ENCODE peak calls at places on chromosomes 2 and 18, in eight cellular contexts. One of them, this sample, is unnamed.
A peak's percentile ranks its signal among the peaks of the same experiment; 100 is the strongest.

GRCh38 chr18:46253498-46253897 is 149.3 kb downstream of the HAUS1 start:
- DNase-seq in kidney epithelial cell: no peak
- DNase-seq in heart left ventricle: no peak
- DNase-seq in kidney: no peak
- DNase-seq in HCT116: no peak
- DNase-seq in MM.1S: no peak
- DNase-seq in pancreas: no peak
- DNase-seq in tibial nerve: no peak
- DNase-seq in this sample: no peak

GRCh38 chr2:28224648-28225471 is 167.8 kb upstream of the FOSL2 start:
- DNase-seq in MM.1S: no peak
- DNase-seq in tibial nerve: no peak
- DNase-seq in heart left ventricle: no peak
- DNase-seq in pancreas: no peak
- DNase-seq in kidney epithelial cell: peak; percentile 78
- DNase-seq in kidney: no peak
- DNase-seq in HCT116: no peak
- DNase-seq in this sample: no peak

GRCh38 chr18:3319399-3319798 is 57.5 kb downstream of the MYL12B start:
- DNase-seq in HCT116: no peak
- DNase-seq in MM.1S: no peak
- DNase-seq in tibial nerve: no peak
- DNase-seq in heart left ventricle: no peak
- DNase-seq in pancreas: no peak
- DNase-seq in kidney epithelial cell: no peak
- DNase-seq in kidney: no peak
- DNase-seq in this sample: no peak

GRCh38 chr2:158799181-158799580 is 4.1 kb downstream of the DAPL1 start:
- DNase-seq in MM.1S: no peak
- DNase-seq in kidney epithelial cell: no peak
- DNase-seq in tibial nerve: no peak
- DNase-seq in heart left ventricle: no peak
- DNase-seq in HCT116: no peak
- DNase-seq in pancreas: no peak
- DNase-seq in kidney: no peak
- DNase-seq in this sample: no peak

GRCh38 chr2:168343586-168343985 is 96.2 kb upstream of the STK39 start:
- DNase-seq in kidney epithelial cell: no peak
- DNase-seq in tibial nerve: no peak
- DNase-seq in heart left ventricle: no peak
- DNase-seq in HCT116: no peak
- DNase-seq in kidney: no peak
- DNase-seq in MM.1S: no peak
- DNase-seq in pancreas: no peak
- DNase-seq in this sample: no peak

GRCh38 chr2:56008661-56009411 is 85.3 kb upstream of the EFEMP1 start:
- DNase-seq in heart left ventricle: peak; percentile 61
- DNase-seq in kidney: peak; percentile 84
- DNase-seq in pancreas: no peak
- DNase-seq in MM.1S: no peak
- DNase-seq in HCT116: no peak
- DNase-seq in kidney epithelial cell: peak; percentile 71
- DNase-seq in tibial nerve: peak; percentile 23
- DNase-seq in this sample: no peak

GRCh38 chr2:18268400-18268799 is 292.1 kb downstream of the RDH14 start:
- DNase-seq in MM.1S: no peak
- DNase-seq in kidney epithelial cell: no peak
- DNase-seq in pancreas: no peak
- DNase-seq in HCT116: no peak
- DNase-seq in tibial nerve: no peak
- DNase-seq in heart left ventricle: no peak
- DNase-seq in kidney: no peak
- DNase-seq in this sample: no peak

GRCh38 chr2:23404426-23404825 is 19.4 kb downstream of the KLHL29 start:
- DNase-seq in MM.1S: no peak
- DNase-seq in HCT116: no peak
- DNase-seq in tibial nerve: no peak
- DNase-seq in kidney epithelial cell: peak; percentile 63
- DNase-seq in heart left ventricle: no peak
- DNase-seq in kidney: no peak
- DNase-seq in pancreas: no peak
- DNase-seq in this sample: no peak

GRCh38 chr18:13137939-13138821 is 80.4 kb upstream of the LDLRAD4 start:
- DNase-seq in MM.1S: peak; percentile 85
- DNase-seq in pancreas: peak; percentile 37
- DNase-seq in kidney epithelial cell: no peak
- DNase-seq in heart left ventricle: peak; percentile 73
- DNase-seq in tibial nerve: no peak
- DNase-seq in kidney: no peak
- DNase-seq in HCT116: no peak
- DNase-seq in this sample: peak; percentile 94

GRCh38 chr2:84870306-84870705 is 10.6 kb downstream of the TRABD2A start:
- DNase-seq in heart left ventricle: no peak
- DNase-seq in tibial nerve: no peak
- DNase-seq in pancreas: no peak
- DNase-seq in kidney: no peak
- DNase-seq in MM.1S: no peak
- DNase-seq in HCT116: no peak
- DNase-seq in kidney epithelial cell: no peak
- DNase-seq in this sample: no peak

GRCh38 chr18:39591647-39592046 is 2026.0 kb upstream of the CELF4 start:
- DNase-seq in MM.1S: no peak
- DNase-seq in HCT116: no peak
- DNase-seq in kidney epithelial cell: no peak
- DNase-seq in heart left ventricle: no peak
- DNase-seq in tibial nerve: no peak
- DNase-seq in kidney: no peak
- DNase-seq in pancreas: no peak
- DNase-seq in this sample: no peak

GRCh38 chr2:222436040-222436413 is 11.7 kb downstream of the SGPP2 start:
- DNase-seq in tibial nerve: no peak
- DNase-seq in pancreas: no peak
- DNase-seq in kidney epithelial cell: no peak
- DNase-seq in kidney: no peak
- DNase-seq in HCT116: no peak
- DNase-seq in heart left ventricle: no peak
- DNase-seq in MM.1S: no peak
- DNase-seq in this sample: no peak

GRCh38 chr2:155250800-155251199 is 552.3 kb downstream of the KCNJ3 start:
- DNase-seq in kidney: no peak
- DNase-seq in heart left ventricle: no peak
- DNase-seq in MM.1S: peak; percentile 37
- DNase-seq in HCT116: peak; percentile 44
- DNase-seq in kidney epithelial cell: no peak
- DNase-seq in pancreas: no peak
- DNase-seq in tibial nerve: no peak
- DNase-seq in this sample: peak; percentile 12
- TF ChIP-seq CTCF in kidney: peak; percentile 3
- TF ChIP-seq CTCF in heart left ventricle: peak; percentile 11
- TF ChIP-seq CTCF in MM.1S: peak; percentile 66
- TF ChIP-seq CTCF in HCT116: peak; percentile 21
- TF ChIP-seq CTCF in kidney epithelial cell: peak; percentile 52
- TF ChIP-seq CTCF in pancreas: no peak
- TF ChIP-seq CTCF in tibial nerve: no peak
- TF ChIP-seq CTCF in this sample: peak; percentile 17

DNA sequence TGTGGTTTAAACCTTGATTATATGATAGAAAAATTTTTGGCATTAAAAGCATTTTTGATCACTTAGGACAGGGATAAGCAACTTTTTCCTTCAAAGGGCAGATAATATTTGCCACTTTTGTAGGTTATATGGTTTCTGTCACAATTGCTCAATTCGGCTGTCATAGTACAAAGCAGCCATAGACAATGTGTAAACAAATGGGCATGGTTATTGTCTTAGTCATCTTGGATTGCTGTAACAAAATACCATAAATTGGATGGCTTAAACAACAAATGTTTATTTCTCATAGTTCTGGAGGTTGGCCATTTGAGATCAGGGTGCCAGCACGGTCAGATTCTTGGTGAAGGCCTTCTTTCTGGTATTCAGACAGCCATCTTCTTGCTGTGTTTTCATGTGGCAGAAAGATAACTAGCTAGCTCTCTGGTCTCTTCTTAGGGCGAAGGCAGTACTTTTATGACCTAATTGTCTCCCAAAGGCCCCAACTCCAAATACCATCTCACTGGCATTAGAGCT is 91.2 kb downstream of the TAF4B start:
- DNase-seq in kidney epithelial cell: no peak
- DNase-seq in heart left ventricle: no peak
- DNase-seq in pancreas: no peak
- DNase-seq in MM.1S: no peak
- DNase-seq in kidney: no peak
- DNase-seq in HCT116: no peak
- DNase-seq in tibial nerve: no peak
- DNase-seq in this sample: no peak
- H3K36me3 ChIP-seq in kidney epithelial cell: no peaks in the 10 kb centered on the region
- H3K36me3 ChIP-seq in heart left ventricle: no peaks in the 10 kb centered on the region
- H3K36me3 ChIP-seq in pancreas: no peaks in the 10 kb centered on the region
- H3K36me3 ChIP-seq in MM.1S: peaks cover 5% of the 10 kb centered on the region
- H3K36me3 ChIP-seq in kidney: no peaks in the 10 kb centered on the region
- H3K36me3 ChIP-seq in HCT116: no peaks in the 10 kb centered on the region
- H3K36me3 ChIP-seq in tibial nerve: no peaks in the 10 kb centered on the region
- H3K36me3 ChIP-seq in this sample: no peaks in the 10 kb centered on the region

GRCh38 chr2:201858781-201859180 is 52.4 kb downstream of the CDK15 start:
- DNase-seq in kidney epithelial cell: no peak
- DNase-seq in HCT116: no peak
- DNase-seq in MM.1S: no peak
- DNase-seq in heart left ventricle: no peak
- DNase-seq in kidney: peak; percentile 82
- DNase-seq in pancreas: no peak
- DNase-seq in tibial nerve: no peak
- DNase-seq in this sample: no peak
- H3K4me3 ChIP-seq in kidney epithelial cell: no peak overlapping the region
- H3K4me3 ChIP-seq in HCT116: no peak overlapping the region
- H3K4me3 ChIP-seq in MM.1S: no peak overlapping the region
- H3K4me3 ChIP-seq in heart left ventricle: no peak overlapping the region
- H3K4me3 ChIP-seq in kidney: no peak overlapping the region
- H3K4me3 ChIP-seq in pancreas: no peak overlapping the region
- H3K4me3 ChIP-seq in tibial nerve: peak overlapping the region; percentile 29
- H3K4me3 ChIP-seq in this sample: no peak overlapping the region

GRCh38 chr2:20452551-20452950 is 5.7 kb downstream of the RHOB start:
- DNase-seq in HCT116: no peak
- DNase-seq in heart left ventricle: peak; percentile 28
- DNase-seq in tibial nerve: peak; percentile 49
- DNase-seq in kidney: no peak
- DNase-seq in kidney epithelial cell: no peak
- DNase-seq in MM.1S: no peak
- DNase-seq in pancreas: no peak
- DNase-seq in this sample: no peak
- TF ChIP-seq CTCF in HCT116: no peak
- TF ChIP-seq CTCF in heart left ventricle: peak; percentile 32
- TF ChIP-seq CTCF in tibial nerve: peak; percentile 37
- TF ChIP-seq CTCF in kidney: no peak
- TF ChIP-seq CTCF in kidney epithelial cell: peak; percentile 43
- TF ChIP-seq CTCF in MM.1S: no peak
- TF ChIP-seq CTCF in pancreas: no peak
- TF ChIP-seq CTCF in this sample: no peak

DNA sequence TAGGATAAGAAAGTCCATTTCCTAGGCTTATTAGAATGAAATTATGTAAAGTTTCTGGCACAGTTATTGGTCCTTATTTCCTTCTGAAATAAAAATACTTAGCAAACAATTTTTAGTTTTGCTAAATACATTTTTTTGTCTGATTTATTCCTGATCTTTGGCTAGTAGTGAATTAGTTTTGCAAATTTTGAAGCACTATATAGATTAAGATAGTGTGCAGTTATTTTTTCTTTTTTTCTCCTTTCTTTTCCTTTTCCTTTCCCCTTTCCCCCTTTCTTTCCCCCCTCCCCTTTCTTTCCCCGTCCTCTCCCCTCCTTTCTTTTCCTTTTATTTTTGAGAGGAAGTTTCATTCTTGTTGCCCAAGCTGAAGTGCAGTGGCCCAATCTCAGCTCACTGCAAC is 59.7 kb downstream of the BIRC6 start:
- DNase-seq in heart left ventricle: no peak
- DNase-seq in kidney epithelial cell: no peak
- DNase-seq in MM.1S: no peak
- DNase-seq in tibial nerve: no peak
- DNase-seq in kidney: no peak
- DNase-seq in HCT116: no peak
- DNase-seq in pancreas: no peak
- DNase-seq in this sample: no peak
- H3K36me3 ChIP-seq in heart left ventricle: peaks cover 44% of the 10 kb centered on the region
- H3K36me3 ChIP-seq in kidney epithelial cell: no peaks in the 10 kb centered on the region
- H3K36me3 ChIP-seq in MM.1S: peaks cover 4% of the 10 kb centered on the region
- H3K36me3 ChIP-seq in tibial nerve: no peaks in the 10 kb centered on the region
- H3K36me3 ChIP-seq in kidney: peaks cover 6% of the 10 kb centered on the region
- H3K36me3 ChIP-seq in HCT116: peaks cover 2% of the 10 kb centered on the region
- H3K36me3 ChIP-seq in pancreas: peaks cover 9% of the 10 kb centered on the region
- H3K36me3 ChIP-seq in this sample: peaks cover 1% of the 10 kb centered on the region

DNA sequence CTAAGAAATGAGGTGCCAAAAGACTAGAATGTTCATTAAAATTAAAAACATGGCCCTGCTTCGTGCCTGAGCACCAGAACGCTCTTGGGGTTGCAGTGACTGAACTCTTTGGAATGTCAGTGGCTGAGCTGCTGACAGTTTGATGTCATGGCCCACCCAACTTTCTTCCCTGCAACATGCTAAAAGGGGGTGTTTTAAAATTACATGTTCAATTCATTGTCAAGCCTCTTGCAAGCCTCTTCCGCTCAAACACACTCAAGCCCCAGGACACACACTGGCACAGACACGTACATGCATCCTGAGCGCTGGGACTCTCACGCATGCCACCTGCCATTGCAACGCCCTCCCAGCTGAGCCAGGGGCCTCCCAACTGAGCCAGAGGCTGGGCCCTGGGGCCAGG is 12.6 kb downstream of the RUFY4 start:
- DNase-seq in kidney epithelial cell: no peak
- DNase-seq in heart left ventricle: no peak
- DNase-seq in MM.1S: no peak
- DNase-seq in pancreas: no peak
- DNase-seq in HCT116: no peak
- DNase-seq in tibial nerve: no peak
- DNase-seq in kidney: no peak
- DNase-seq in this sample: no peak
- H3K4me3 ChIP-seq in kidney epithelial cell: no peak overlapping the region
- H3K4me3 ChIP-seq in heart left ventricle: no peak overlapping the region
- H3K4me3 ChIP-seq in MM.1S: no peak overlapping the region
- H3K4me3 ChIP-seq in pancreas: no peak overlapping the region
- H3K4me3 ChIP-seq in HCT116: no peak overlapping the region
- H3K4me3 ChIP-seq in tibial nerve: no peak overlapping the region
- H3K4me3 ChIP-seq in kidney: no peak overlapping the region
- H3K4me3 ChIP-seq in this sample: no peak overlapping the region

This sample was measured in Caco-2.